ENCODE peak calls at places on chromosomes 12 and 14, in five cellular contexts. U is tibial nerve, R is astrocyte of the spinal cord, K is AG10803, G is bronchial epithelial cell. A is an unnamed sample.

GRCh38 chr12:77572371-77572770 is 258.3 kb upstream of the NAV3 start:
- DNase-seq in R (no peak), K (no peak), G (peak), U (no peak), A (no peak)

GRCh38 chr12:19517583-19517982 is 78.3 kb downstream of the AEBP2 start:
- DNase-seq in G (no peak), R (no peak), U (no peak), K (no peak), A (no peak)

GRCh38 chr12:12467701-12468218 is 94.9 kb downstream of the DUSP16 start:
- DNase-seq in U (no peak), K (no peak), R (peak), G (no peak), A (no peak)

GRCh38 chr12:106739815-106740552 is 34.5 kb upstream of the RIC8B start:
- DNase-seq in K (no peak), R (no peak), G (no peak), U (no peak), A (no peak)

GRCh38 chr12:7642876-7643309 is 22.8 kb downstream of the APOBEC1 start:
- DNase-seq in G (no peak), U (no peak), R (no peak), K (no peak), A (peak)

GRCh38 chr14:104953896-104954656 is 24.1 kb downstream of the AHNAK2 start:
- DNase-seq in R (no peak), U (no peak), G (no peak), K (no peak), A (no peak)

GRCh38 chr14:34252227-34252626 is 209.8 kb downstream of the SPTSSA start:
- DNase-seq in R (no peak), U (no peak), K (no peak), G (peak), A (no peak)

GRCh38 chr12:12221560-12221959 is 45.3 kb downstream of the LRP6 start:
- DNase-seq in U (no peak), R (no peak), G (no peak), K (no peak), A (no peak)

GRCh38 chr12:101876861-101877815 is at the start of gene DRAM1:
- DNase-seq in G (peak), U (peak), R (peak), K (peak), A (peak)

GRCh38 chr14:22847661-22848341 is 11.4 kb downstream of the MMP14 start:
- DNase-seq in R (peak), K (peak), G (no peak), U (no peak), A (peak)

GRCh38 chr14:93318927-93319326 is 13.9 kb downstream of the BTBD7 start:
- DNase-seq in K (peak), G (no peak), U (no peak), R (no peak), A (no peak)

GRCh38 chr14:74502236-74503019 is 8.9 kb downstream of the ISCA2 start:
- DNase-seq in G (peak), U (no peak), R (no peak), K (peak), A (peak)

GRCh38 chr12:70577283-70577634 is 60.0 kb downstream of the PTPRB start:
- DNase-seq in G (no peak), R (no peak), K (no peak), U (no peak), A (no peak)
- TF ChIP-seq CTCF in G (no peak), R (no peak), K (no peak), U (no peak), A (no peak)

DNA sequence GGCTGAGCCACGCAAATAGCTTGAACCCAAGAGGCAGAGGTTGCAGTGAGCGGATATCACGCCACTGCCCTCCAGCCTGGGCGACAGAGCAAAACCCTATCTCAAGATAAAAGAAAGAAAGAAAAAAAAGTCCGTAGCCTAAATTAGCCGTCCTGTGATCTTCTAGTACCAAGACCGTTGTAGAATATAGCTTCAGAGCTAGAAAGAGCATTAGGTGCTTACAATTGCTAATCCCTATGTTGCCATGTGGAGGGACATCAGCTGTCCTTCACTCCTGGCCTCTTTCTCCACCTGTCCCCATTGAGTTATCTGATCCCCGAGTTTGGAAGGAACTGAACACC is 1.2 kb downstream of the CDKN3 start:
- DNase-seq in U (no peak), K (no peak), R (no peak), G (no peak), A (no peak)
- H3K4me3 ChIP-seq in U (no peak), K (peak), R (no peak), G (no peak), A (peak)

DNA sequence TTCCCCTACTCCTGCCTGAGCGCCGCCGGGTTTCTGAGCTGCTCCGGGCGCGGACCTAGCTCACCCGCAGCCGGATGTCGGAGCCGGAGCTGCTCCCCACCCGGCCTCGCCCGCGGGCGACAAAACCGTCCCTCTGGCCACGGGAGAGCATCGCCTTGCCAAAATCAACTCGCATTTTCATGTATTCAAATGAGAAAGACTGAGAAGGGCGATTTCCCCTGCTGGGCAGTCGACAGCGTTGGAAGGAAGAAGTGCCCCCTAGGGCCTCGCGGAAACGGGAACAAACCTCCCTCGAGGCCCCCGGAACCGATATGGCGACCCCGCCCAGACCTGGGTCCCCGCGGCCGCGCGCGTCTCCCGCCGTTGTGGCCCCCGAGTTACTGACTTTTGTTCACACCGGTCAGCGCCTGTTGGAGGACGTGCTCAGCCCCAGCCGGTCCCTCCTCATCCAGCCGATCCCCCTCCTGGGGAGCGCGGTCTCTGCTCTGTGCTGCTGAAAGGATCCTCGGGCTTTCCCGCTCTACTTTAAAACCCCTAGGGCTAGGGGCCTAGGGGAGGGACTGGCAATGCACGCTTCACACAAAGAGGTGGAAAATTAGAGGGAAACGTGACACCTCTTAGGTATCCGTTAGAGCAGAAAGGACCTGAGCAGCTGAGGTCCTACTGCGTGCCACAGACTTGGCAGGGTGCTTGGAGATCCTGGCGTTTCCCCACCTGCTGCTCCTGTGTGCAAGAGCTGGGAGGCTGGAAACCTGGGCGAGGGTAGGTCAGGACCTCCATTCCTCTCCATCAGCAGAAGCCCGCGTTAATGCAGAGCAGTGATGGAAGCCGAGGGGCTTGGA is 4.3 kb downstream of the TTC6 start:
- DNase-seq in R (no peak), G (peak), U (no peak), K (no peak), A (no peak)
- TF ChIP-seq CTCF in R (no peak), G (peak), U (no peak), K (no peak), A (no peak)

GRCh38 chr14:88834883-88835431 is 10.5 kb downstream of the TTC8 start:
- DNase-seq in R (peak), G (peak), U (no peak), K (peak), A (peak)
- H3K4me3 ChIP-seq in R (no peak), G (no peak), U (no peak), K (no peak), A (no peak)

DNA sequence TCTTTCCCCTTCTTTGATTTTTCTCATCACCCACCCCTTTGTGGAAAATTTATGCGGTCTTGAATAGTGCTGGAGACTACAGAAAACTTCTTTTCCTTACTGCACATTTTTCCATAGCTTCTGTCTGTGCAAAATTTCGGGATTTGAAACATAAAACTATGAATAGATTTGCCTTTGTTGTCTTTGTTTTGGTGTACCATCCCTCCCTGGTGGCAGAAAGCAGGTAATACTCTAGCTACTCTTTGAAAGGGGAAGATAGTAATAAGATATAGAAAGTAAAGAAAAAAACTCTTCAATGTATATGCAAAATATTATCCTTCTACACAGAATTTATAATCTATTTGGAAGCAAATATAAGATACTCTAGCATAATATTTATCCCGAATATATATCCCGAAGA is 79.1 kb upstream of the LMO3 start:
- DNase-seq in K (peak), G (peak), U (no peak), R (no peak), A (no peak)
- TF ChIP-seq CTCF in K (peak), G (peak), U (no peak), R (peak), A (peak)

DNA sequence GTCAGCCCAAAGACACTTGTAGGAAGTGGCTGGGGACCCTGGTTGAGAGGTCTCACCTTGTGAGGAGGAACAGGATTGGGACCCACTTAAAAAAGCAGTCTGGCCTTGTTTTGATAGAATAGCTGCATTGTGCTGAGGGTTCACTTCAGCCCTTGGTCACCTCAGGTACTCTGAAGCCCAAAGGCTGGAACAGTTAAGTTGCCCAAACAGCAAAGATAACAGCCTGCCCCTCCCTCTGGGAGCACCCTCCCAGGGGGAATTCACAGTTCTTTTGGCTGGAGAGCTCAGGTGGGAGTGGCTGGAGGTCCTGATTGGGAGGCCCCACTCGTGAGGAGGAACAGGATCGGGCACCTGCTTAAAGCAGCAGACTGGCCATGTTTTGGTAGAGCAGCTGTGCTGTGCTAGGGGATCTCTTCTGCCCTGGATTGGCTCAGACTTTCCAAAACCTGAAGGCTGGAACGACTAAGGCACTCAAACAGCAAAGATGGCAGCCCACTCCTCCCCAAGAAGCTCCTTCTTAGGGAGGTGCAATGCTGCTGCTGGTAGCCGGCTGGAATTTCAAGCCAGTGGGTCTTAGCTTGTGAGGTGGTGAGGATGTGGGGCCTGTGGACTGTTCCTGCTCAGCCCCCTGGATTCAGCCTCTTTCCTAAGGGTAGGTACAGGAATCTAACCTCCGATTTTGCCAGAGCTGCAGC is 143.8 kb upstream of the SLC38A2 start:
- DNase-seq in G (no peak), U (no peak), R (no peak), K (no peak), A (no peak)
- H3K4me3 ChIP-seq in G (no peak), U (no peak), R (no peak), K (no peak), A (no peak)

GRCh38 chr14:97410667-97411286 is 613.6 kb downstream of the VRK1 start:
- DNase-seq in R (no peak), G (peak), K (no peak), U (no peak), A (no peak)
- TF ChIP-seq CTCF in R (no peak), G (peak), K (peak), U (no peak), A (no peak)

GRCh38 chr12:110224379-110225304 is 56.4 kb upstream of the ATP2A2 start:
- DNase-seq in U (no peak), G (peak), R (peak), K (peak), A (peak)
- H3K4me3 ChIP-seq in U (no peak), G (no peak), R (no peak), K (peak), A (peak)